ENCODE peak calls at places on chromosomes 12 and 14, in seven cellular contexts. E is omental fat pad, R is MCF 10A, J is natural killer cell, F is right atrium auricular region, K is hepatocyte, N is astrocyte of the spinal cord. D is an unnamed sample.

GRCh38 chr14:99862111-99862510 is 68.9 kb downstream of the EML1 start:
- DNase-seq in E (no peak), J (no peak), F (no peak), N (peak), R (no peak), K (no peak), D (no peak)

GRCh38 chr12:131117438-131118245 is 163.9 kb downstream of the ADGRD1 start:
- DNase-seq in F (no peak), K (no peak), R (no peak), J (no peak), N (no peak), E (no peak), D (no peak)

GRCh38 chr12:13534242-13534641 is 337.7 kb downstream of the EMP1 start:
- DNase-seq in N (no peak), R (no peak), K (no peak), E (no peak), F (no peak), J (no peak), D (no peak)

GRCh38 chr12:25811656-25812126 is 146.8 kb upstream of the RASSF8 start:
- DNase-seq in J (no peak), F (no peak), R (peak), N (peak), E (no peak), K (peak), D (no peak)

GRCh38 chr14:64292197-64292596 is 2.0 kb downstream of the ESR2 start:
- DNase-seq in K (no peak), N (no peak), F (no peak), J (no peak), E (no peak), R (no peak), D (no peak)

GRCh38 chr12:65015850-65016249 is 105.3 kb downstream of the WIF1 start:
- DNase-seq in E (no peak), J (no peak), F (no peak), K (peak), N (no peak), R (no peak), D (no peak)

GRCh38 chr12:41965996-41966395 is 178.7 kb downstream of the GXYLT1 start:
- DNase-seq in N (no peak), E (no peak), J (no peak), R (no peak), K (no peak), F (no peak), D (no peak)

GRCh38 chr14:34665785-34666425 is 36.0 kb upstream of the SNX6 start:
- DNase-seq in N (peak), K (peak), R (peak), J (no peak), E (no peak), F (no peak), D (no peak)

GRCh38 chr12:14384783-14385638 is 19.5 kb downstream of the ATF7IP start:
- DNase-seq in F (no peak), J (peak), K (peak), N (peak), R (peak), E (no peak), D (peak)

GRCh38 chr12:53219956-53220856 is 11.8 kb downstream of the RARG start:
- DNase-seq in N (peak), K (peak), R (peak), J (peak), F (no peak), E (no peak), D (peak)

GRCh38 chr14:64721391-64721791 is 17.2 kb downstream of the PLEKHG3 start:
- DNase-seq in R (no peak), J (no peak), E (no peak), K (no peak), N (peak), F (no peak), D (no peak)

DNA sequence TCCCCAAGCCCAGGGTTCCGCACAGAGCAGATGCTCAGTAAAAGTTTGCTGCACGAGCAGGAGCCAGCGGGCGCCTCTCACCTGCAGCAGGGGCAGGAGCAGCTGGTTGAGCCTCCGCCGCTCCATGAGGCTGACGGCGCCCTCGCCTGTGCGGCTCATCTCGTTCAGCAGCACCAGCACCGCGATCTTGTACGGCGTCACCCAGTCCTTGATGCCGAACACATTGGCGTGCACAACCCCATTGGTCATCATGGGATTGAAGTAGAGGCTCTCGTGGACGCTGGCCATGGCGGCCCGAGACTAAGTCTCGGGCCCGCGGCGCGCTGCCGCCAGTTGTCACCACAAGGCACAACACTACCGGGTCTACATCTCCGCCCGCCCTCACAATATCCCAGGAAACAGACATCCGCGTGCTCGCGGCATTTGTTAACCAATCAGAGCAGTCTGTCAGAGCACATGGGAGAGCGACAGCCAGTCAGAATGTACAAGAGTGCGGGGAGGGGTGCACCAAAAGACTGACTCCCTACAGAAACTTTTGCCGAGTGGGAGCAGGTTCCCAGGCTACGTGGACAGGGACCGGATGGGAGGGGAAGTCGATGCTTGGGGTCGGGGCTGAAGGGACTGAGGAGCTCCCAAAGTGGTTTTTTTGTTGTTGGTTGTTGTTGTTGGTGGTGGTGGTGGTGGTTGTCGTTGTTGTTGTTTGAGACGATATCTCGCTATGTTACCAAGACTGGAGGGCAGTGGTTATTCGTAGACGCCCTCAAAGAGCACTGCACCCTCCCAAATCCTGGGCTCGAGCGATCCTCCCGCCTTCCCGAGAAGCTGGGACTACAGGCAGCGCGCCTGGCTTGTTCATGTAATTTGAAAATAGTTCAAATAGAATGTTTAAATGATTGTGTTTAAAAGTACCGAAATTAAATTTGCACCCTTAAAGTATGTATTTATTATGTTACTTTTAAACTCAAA is at the start of gene ANAPC5:
- DNase-seq in F (peak), N (peak), E (peak), R (peak), K (peak), J (peak), D (peak)
- TF ChIP-seq CTCF in F (no peak), N (no peak), E (no peak), R (no peak), K (no peak), J (no peak), D (no peak)

GRCh38 chr12:123743002-123743401 is 19.1 kb upstream of the DNAH10 start:
- DNase-seq in K (no peak), N (no peak), F (no peak), J (no peak), R (no peak), E (no peak), D (peak)

GRCh38 chr12:123747309-123747708 is 14.8 kb upstream of the DNAH10 start:
- DNase-seq in J (no peak), R (no peak), F (no peak), N (no peak), K (no peak), E (no peak), D (no peak)

GRCh38 chr12:123748171-123748570 is 13.9 kb upstream of the DNAH10 start:
- DNase-seq in R (no peak), E (no peak), F (no peak), K (no peak), N (no peak), J (no peak), D (no peak)

GRCh38 chr12:123741937-123742572 is 20.0 kb upstream of the DNAH10 start:
- DNase-seq in F (no peak), K (no peak), R (no peak), N (no peak), J (peak), E (no peak), D (no peak)

DNA sequence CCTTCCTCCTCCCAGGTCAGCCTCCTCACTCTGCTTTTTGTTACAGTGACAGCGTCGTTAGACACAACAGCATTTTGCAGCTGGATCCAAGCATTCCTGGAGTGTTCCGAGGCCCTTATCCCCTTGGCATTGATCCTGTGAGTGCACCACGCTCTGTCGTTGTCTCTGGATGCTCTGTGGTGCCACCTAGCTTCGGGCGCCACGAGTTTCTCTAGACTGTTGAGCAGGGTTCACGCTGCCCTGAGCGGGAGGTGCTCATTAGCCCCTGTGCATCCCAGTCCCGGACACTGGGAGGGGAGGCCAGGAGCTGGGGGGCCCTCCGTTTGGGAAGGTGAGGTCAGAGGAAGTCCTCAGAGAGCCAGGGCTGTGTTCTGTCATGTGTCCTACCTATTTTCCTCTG is 17.3 kb upstream of the DNAH10 start:
- DNase-seq in F (no peak), E (no peak), R (peak), K (no peak), J (no peak), N (no peak), D (no peak)
- TF ChIP-seq CTCF in F (no peak), E (no peak), R (no peak), K (no peak), J (no peak), N (peak), D (no peak)

GRCh38 chr12:104457746-104458644 is 1.2 kb downstream of the CHST11 start:
- DNase-seq in E (no peak), N (no peak), F (no peak), R (peak), K (peak), J (peak), D (no peak)

GRCh38 chr12:104456950-104457745 is 400 bp downstream of the CHST11 start:
- DNase-seq in J (peak), R (peak), N (peak), F (peak), E (peak), K (peak), D (peak)

GRCh38 chr12:104455594-104456416 is 943 bp upstream of the CHST11 start:
- DNase-seq in R (no peak), F (no peak), E (no peak), N (no peak), J (no peak), K (no peak), D (no peak)

GRCh38 chr12:104454997-104455396 is 1.8 kb upstream of the CHST11 start:
- DNase-seq in R (peak), E (no peak), K (no peak), N (peak), F (no peak), J (no peak), D (no peak)

DNA sequence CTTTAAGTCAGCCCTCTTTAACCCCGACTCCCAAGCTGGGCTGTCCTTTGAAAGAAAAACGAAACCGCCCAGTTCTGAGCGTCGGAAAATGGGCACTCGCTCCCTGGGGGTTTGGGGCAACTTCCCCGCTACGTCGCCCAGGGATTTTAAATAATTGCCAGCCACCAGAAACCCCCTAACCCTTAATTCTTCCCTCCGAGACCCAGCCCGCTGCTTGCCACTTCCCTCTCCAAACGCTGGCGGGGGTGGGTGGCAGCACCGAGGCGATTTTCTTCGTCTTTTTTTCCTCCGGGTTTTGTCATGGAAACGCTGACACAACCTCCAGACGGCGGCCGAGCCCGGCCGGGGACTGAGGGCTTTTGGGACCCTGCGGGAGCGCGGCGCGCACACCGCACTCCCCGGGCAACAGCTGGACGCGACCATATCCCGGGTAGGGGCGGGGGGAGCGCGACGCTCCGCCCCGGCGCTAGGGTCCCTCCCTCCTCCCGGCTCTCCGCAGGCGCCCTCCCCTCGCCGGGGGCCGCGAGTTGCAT is at the start of gene CHST11:
- DNase-seq in J (peak), R (peak), K (peak), E (no peak), N (peak), F (peak), D (peak)
- TF ChIP-seq CTCF in J (no peak), R (no peak), K (peak), E (no peak), N (peak), F (no peak), D (peak)

DNA sequence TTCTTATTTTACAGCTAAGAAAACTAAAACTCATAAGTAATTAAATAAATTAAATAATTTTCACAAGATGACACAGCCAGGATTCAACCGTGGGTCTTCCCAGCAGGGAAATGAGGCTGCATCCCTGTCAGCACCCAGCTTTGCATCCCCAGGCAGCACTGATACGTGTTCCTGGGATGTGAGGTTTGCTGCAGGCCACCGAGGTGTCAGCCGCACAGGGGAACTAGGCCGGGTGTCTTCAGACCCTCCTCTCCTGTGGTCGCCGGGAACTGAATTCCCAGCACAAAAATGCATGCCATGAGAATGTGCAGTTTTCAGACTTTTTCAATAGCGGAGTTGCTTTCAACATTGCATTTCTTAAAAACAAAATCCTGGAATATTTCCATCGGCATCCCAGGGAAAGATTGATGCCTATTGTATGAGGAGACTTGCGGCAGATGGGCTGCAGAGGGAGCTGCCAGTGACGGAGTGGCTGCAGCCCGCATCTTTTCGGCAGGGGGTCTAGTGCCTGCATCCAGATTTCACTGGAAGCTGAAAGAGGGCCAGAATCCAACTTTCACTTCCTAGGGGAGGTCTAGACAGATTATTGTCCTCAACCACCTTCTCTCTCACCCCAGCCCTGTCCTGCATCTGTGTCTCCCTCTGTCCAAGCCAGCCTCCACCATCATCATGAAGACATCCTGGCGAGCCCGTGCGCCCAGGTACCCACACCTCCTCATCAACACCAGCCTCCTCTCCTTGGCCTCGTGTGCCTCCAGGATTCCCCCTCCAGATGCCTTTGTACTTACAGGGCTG is 12.6 kb downstream of the LRTM2 start:
- DNase-seq in R (no peak), K (no peak), J (no peak), F (no peak), E (no peak), N (no peak), D (no peak)
- TF ChIP-seq CTCF in R (no peak), K (no peak), J (no peak), F (no peak), E (no peak), N (no peak), D (no peak)

DNA sequence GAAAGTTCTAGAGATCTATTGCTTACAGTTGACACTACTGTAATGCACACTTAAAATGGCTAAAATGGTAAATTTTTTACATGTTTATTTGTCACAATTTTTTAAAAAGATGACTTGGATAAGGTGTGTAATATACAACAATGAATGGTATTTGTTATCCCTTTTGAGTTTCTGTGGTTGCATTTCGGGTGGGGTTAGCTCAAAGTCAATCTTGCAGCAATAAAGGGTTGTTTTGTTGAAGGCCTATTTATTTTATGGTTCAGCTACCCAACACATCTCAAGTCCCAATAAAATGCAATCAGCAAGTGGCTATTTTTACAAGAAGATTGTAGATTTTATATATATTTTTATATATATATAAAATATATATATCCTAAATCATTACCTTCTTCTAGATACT is 22.1 kb downstream of the SNRPF start:
- DNase-seq in F (no peak), N (no peak), R (no peak), K (no peak), E (no peak), J (no peak), D (no peak)
- TF ChIP-seq CTCF in F (no peak), N (no peak), R (no peak), K (no peak), E (no peak), J (no peak), D (no peak)

GRCh38 chr14:40417777-40418401 is 985.7 kb upstream of the FBXO33 start:
- DNase-seq in K (peak), F (no peak), N (no peak), J (no peak), R (peak), E (no peak), D (no peak)
- TF ChIP-seq CTCF in K (peak), F (no peak), N (peak), J (no peak), R (peak), E (no peak), D (no peak)

GRCh38 chr12:18895540-18895939 is 157.6 kb downstream of the CAPZA3 start:
- DNase-seq in J (no peak), E (no peak), F (no peak), R (no peak), N (no peak), K (no peak), D (no peak)
- TF ChIP-seq CTCF in J (no peak), E (no peak), F (no peak), R (no peak), N (no peak), K (no peak), D (no peak)

DNA sequence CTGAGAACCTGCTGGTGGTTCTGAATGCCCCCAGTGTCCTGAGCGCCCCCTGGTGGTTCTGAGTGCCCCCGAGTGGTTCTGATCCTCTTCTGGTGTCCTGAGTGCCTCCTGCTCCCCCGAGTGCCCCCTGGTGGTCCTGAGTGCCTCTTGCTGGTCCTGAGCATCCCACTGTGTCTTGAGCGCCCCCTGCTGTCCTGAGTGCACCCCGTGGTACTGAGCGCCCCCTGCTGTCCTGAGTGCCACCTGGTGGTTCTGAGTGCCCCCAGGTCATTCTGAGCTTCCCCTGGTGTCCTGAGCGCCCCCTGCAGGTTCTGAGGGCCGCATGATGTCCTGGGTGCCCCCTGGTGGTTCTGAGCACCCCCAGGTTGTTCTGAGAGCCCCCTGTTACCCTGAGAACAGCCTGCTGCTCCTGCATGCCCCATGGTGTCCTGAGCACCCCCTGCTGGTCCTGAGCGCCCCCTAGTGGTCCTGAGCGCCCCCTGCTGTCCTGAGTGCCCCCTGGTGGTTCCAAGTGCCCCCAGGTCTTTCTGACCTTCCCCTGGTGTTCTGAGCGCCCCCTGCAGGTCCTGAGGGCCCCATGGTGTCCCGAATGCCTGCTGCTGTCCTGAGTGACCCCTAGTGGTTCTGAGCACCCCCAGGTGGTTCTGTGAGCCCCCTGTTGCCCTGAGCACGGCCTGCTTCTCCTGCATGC is 1165.4 kb downstream of the TMEM121 start:
- DNase-seq in F (no peak), N (no peak), R (no peak), E (no peak), J (peak), K (peak), D (peak)
- TF ChIP-seq CTCF in F (no peak), N (peak), R (peak), E (no peak), J (peak), K (no peak), D (peak)